ENCODE peak calls at places on chromosomes 12 and 14, in five cellular contexts. R is tibial nerve; W is astrocyte of the cerebellum; O is stimulated activated CD4-positive, alpha-beta T cell treated with anti-CD3 and anti-CD28 coated beads, Interleukin-15, amount 100 ng/mL, for 1 hour; Z is NCI-H1105 treated with DMSO at 0.1 percent for 48 hours. Q is an unnamed sample.

GRCh38 chr14:75482366-75482765 is 39.9 kb upstream of the BATF start:
- DNase-seq in Z (no peak), O (no peak), R (no peak), W (no peak), Q (no peak)

GRCh38 chr12:124915249-124916236 is 1.1 kb upstream of the UBC start:
- DNase-seq in R (peak; percentile 54), Z (no peak), W (no peak), O (no peak), Q (no peak)

GRCh38 chr14:89572566-89573398 is 155.7 kb upstream of the FOXN3 start:
- DNase-seq in R (no peak), W (no peak), Z (peak; percentile 16), O (no peak), Q (peak; percentile 42)

GRCh38 chr12:50251619-50252300 is 31.6 kb downstream of the LIMA1 start:
- DNase-seq in R (no peak), O (no peak), W (no peak), Z (no peak), Q (no peak)

GRCh38 chr14:50047274-50047676 is 69.1 kb downstream of the VCPKMT start:
- DNase-seq in W (no peak), O (no peak), R (no peak), Z (no peak), Q (no peak)

GRCh38 chr12:95277139-95277538 is 59.5 kb downstream of the VEZT start:
- DNase-seq in Z (no peak), O (no peak), W (peak; percentile 72), R (no peak), Q (no peak)

GRCh38 chr12:40226652-40227051 is 1.9 kb downstream of the LRRK2 start:
- DNase-seq in R (peak; percentile 67), O (no peak), Z (no peak), W (peak; percentile 74), Q (no peak)

GRCh38 chr14:61203059-61203753 is 77.9 kb downstream of the TMEM30B start:
- DNase-seq in Z (peak; percentile 93), W (no peak), R (no peak), O (no peak), Q (no peak)

GRCh38 chr12:68420225-68421008 is 88.3 kb upstream of the MDM1 start:
- DNase-seq in R (peak; percentile 9), O (no peak), W (no peak), Z (no peak), Q (no peak)

GRCh38 chr12:131092911-131093901 is 139.5 kb downstream of the ADGRD1 start:
- DNase-seq in W (peak; percentile 4), R (no peak), O (no peak), Z (no peak), Q (peak; percentile 82)

GRCh38 chr14:100537701-100538565 is 49.3 kb downstream of the BEGAIN start:
- DNase-seq in R (peak; percentile 41), O (no peak), Z (no peak), W (no peak), Q (no peak)

GRCh38 chr14:69539631-69540410 is 34.9 kb downstream of the CCDC177 start:
- DNase-seq in R (peak; percentile 25), Z (no peak), O (no peak), W (no peak), Q (no peak)

GRCh38 chr12:46908936-46909635 is 83.3 kb upstream of the SLC38A4 start:
- DNase-seq in R (no peak), O (no peak), W (no peak), Z (no peak), Q (no peak)

GRCh38 chr12:6603095-6603567 is 4.0 kb downstream of the CHD4 start:
- DNase-seq in O (no peak), W (no peak), R (no peak), Z (no peak), Q (no peak)

GRCh38 chr12:101557092-101557491 is 37.7 kb upstream of the MYBPC1 start:
- DNase-seq in W (no peak), Z (no peak), R (no peak), O (no peak), Q (no peak)

GRCh38 chr12:39620664-39621658 is 1.4 kb upstream of the ABCD2 start:
- DNase-seq in R (no peak), Z (peak; percentile 24), O (peak; percentile 10), W (no peak), Q (no peak)

GRCh38 chr12:56257491-56258067 is 605 bp downstream of the ANKRD52 start:
- DNase-seq in O (no peak), Z (peak; percentile 7), R (no peak), W (no peak), Q (no peak)

GRCh38 chr12:70828391-70828790 is 92.1 kb downstream of the PTPRR start:
- DNase-seq in Z (no peak), O (no peak), R (no peak), W (peak; percentile 63), Q (no peak)

GRCh38 chr14:99136047-99136400 is 136.0 kb downstream of the BCL11B start:
- DNase-seq in R (no peak), Z (no peak), W (no peak), O (no peak), Q (peak; percentile 80)

GRCh38 chr14:96811265-96811664 is 14.1 kb downstream of the VRK1 start:
- DNase-seq in Z (no peak), O (no peak), W (no peak), R (no peak), Q (no peak)

GRCh38 chr12:48788852-48789775 is at the start of gene ADCY6:
- DNase-seq in O (no peak), Z (peak; percentile 1), R (peak; percentile 58), W (peak; percentile 31), Q (peak; percentile 91)

GRCh38 chr14:78593949-78594348 is 423.8 kb downstream of the NRXN3 start:
- DNase-seq in R (no peak), Z (no peak), W (no peak), O (no peak), Q (no peak)

GRCh38 chr12:21413369-21414277 is 23.8 kb upstream of the PYROXD1 start:
- DNase-seq in W (no peak), O (no peak), Z (no peak), R (no peak), Q (no peak)